ENCODE peak calls at places on chromosomes 13 and 19, in four cellular contexts. I is ascending aorta, F is Peyer's patch, O is IMR-90. J is an unnamed sample.

GRCh38 chr13:100510208-100510997 is 78.2 kb downstream of the GGACT start:
- DNase-seq in O (no peak), I (no peak), F (no peak), J (no peak)

GRCh38 chr13:29457299-29457698 is 138.2 kb downstream of the SLC7A1 start:
- DNase-seq in F (no peak), I (no peak), O (peak; percentile 79), J (no peak)

GRCh38 chr13:47929156-47929555 is 71.9 kb downstream of the SUCLA2 start:
- DNase-seq in F (no peak), O (peak; percentile 24), I (no peak), J (no peak)

GRCh38 chr13:110422913-110423688 is 116.0 kb downstream of the COL4A2 start:
- DNase-seq in I (no peak), F (no peak), O (no peak), J (no peak)

GRCh38 chr19:1000095-1000494 is at the start of gene GRIN3B:
- DNase-seq in O (peak; percentile 40), F (peak; percentile 55), I (no peak), J (no peak)

GRCh38 chr19:48085904-48086864 is 24.4 kb downstream of the PLA2G4C start:
- DNase-seq in I (no peak), F (no peak), O (no peak), J (no peak)

GRCh38 chr13:73421310-73421912 is 362.6 kb downstream of the KLF5 start:
- DNase-seq in O (peak; percentile 68), I (no peak), F (no peak), J (no peak)

GRCh38 chr19:47699360-47699917 is 13.8 kb upstream of the EHD2 start:
- DNase-seq in F (peak; percentile 30), I (no peak), O (peak; percentile 34), J (no peak)

GRCh38 chr13:71316964-71317363 is 550.0 kb downstream of the DACH1 start:
- DNase-seq in F (no peak), I (no peak), O (no peak), J (no peak)

GRCh38 chr19:1259873-1260748 is 9.0 kb upstream of the CIRBP start:
- DNase-seq in I (no peak), F (peak; percentile 74), O (no peak), J (no peak)

GRCh38 chr13:46641274-46642081 is 88.5 kb downstream of the LRCH1 start:
- DNase-seq in I (no peak), F (no peak), O (no peak), J (no peak)
- H3K4me3 ChIP-seq in I (peak overlapping the region; percentile 37), F (no peak overlapping the region), O (no peak overlapping the region), J (no peak overlapping the region)

GRCh38 chr19:6717441-6717971 is 2.9 kb downstream of the C3 start:
- DNase-seq in F (no peak), O (no peak), I (no peak), J (no peak)
- H3K27me3 ChIP-seq in F (no peaks in the 10 kb centered on the region), O (no peaks in the 10 kb centered on the region), I (no peaks in the 10 kb centered on the region), J (peaks cover 4% of the 10 kb centered on the region)

DNA sequence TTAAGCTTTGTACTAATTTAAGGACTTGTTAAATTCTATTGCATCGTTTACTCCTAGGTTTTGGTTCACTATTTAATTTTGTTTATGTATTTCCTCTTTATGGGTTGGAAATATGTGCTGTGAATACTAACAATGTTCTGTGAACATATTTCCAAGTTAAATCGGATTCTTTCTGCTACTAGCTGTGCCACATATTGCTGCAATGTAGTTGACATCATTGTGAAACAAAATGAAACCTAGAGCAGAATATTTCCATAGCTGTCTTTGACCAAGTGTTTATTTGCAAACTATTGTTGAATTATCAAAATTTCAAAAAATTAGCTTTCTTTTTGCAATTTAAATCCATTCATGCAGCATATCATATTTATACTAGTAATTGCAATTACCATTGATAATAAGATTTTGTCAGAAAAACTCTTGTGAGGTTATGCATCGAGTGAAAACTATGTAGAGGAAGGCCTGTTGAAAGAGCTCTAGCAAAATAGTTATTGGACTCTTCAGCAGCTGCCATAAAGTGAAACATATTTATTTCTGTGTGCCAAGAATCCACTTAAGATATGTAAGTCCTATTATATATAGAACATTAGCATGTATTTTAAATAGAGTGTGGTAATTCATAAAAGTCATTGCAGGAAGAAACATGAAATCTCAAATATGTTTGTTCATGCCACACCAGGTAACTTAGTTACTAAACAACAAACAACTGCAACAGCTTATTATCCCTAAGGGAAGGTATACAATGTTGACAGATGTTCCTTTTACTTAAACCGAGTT is 575.1 kb downstream of the SLITRK6 start:
- DNase-seq in I (no peak), O (peak; percentile 15), F (no peak), J (no peak)
- H3K4me3 ChIP-seq in I (no peak overlapping the region), O (no peak overlapping the region), F (no peak overlapping the region), J (no peak overlapping the region)

GRCh38 chr19:34104099-34104498 is 68.2 kb upstream of the LSM14A start:
- DNase-seq in I (no peak), F (no peak), O (no peak), J (no peak)

DNA sequence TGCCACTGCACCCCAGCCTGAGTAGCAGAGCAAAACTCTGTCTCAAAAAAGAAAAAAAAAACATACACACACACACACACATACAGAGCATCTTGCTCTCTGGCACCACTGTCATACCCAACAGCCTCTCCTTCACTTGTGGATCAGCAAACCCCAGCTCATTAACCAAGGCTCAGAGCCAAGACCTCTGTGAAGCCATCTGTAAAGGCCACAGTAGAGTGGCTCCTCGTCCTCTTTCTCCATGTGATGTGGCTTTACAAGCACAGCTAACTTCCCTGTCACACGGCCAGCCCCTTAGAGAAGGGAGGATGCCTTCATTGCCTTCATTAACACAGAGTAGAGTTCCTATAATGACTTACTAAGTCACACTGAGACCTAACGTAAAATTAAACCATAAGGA is 62.7 kb upstream of the LSM14A start:
- DNase-seq in I (no peak), F (no peak), O (no peak), J (no peak)
- H3K27me3 ChIP-seq in I (no peaks in the 10 kb centered on the region), F (no peaks in the 10 kb centered on the region), O (peaks cover 2% of the 10 kb centered on the region), J (no peaks in the 10 kb centered on the region)

DNA sequence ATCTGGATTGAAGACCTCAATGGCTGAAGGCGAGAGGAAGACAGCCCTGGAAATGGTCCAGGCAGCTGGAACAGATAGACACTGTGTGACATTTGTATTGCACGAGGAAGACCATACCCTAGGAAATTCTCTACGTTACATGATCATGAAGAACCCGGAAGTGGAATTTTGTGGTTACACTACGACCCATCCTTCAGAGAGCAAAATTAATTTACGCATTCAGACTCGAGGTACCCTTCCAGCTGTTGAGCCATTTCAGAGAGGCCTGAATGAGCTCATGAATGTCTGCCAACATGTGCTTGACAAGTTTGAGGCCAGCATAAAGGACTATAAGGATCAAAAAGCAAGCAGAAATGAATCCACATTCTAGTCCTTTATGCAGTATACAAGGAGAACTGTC is 1.2 kb downstream of the POLR1D start:
- DNase-seq in O (no peak), I (no peak), F (no peak), J (no peak)
- H3K4me3 ChIP-seq in O (no peak overlapping the region), I (no peak overlapping the region), F (peak overlapping the region; percentile 69), J (peak overlapping the region; percentile 88)

DNA sequence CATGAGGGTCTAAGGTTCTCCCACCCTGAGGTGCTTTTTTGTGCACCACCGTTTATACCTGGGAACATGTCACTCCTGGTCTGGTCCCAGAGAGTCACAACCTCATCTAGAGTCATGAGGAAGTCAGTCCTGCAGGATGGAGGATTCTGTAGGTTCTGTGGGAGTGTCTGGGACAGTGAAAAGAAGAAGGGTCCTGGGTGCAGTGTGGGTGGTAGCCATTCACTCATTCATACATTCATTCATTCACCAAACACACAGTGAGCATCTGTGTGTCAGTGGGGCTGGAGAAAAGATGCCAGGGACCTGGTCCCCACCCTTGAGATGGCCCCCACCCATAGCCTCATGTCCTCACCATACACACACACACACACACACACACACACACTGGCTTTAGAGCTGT is 8.7 kb upstream of the CEACAM18 start:
- DNase-seq in I (peak; percentile 27), O (no peak), F (no peak), J (no peak)
- H3K27me3 ChIP-seq in I (no peaks in the 10 kb centered on the region), O (no peaks in the 10 kb centered on the region), F (no peaks in the 10 kb centered on the region), J (no peaks in the 10 kb centered on the region)

DNA sequence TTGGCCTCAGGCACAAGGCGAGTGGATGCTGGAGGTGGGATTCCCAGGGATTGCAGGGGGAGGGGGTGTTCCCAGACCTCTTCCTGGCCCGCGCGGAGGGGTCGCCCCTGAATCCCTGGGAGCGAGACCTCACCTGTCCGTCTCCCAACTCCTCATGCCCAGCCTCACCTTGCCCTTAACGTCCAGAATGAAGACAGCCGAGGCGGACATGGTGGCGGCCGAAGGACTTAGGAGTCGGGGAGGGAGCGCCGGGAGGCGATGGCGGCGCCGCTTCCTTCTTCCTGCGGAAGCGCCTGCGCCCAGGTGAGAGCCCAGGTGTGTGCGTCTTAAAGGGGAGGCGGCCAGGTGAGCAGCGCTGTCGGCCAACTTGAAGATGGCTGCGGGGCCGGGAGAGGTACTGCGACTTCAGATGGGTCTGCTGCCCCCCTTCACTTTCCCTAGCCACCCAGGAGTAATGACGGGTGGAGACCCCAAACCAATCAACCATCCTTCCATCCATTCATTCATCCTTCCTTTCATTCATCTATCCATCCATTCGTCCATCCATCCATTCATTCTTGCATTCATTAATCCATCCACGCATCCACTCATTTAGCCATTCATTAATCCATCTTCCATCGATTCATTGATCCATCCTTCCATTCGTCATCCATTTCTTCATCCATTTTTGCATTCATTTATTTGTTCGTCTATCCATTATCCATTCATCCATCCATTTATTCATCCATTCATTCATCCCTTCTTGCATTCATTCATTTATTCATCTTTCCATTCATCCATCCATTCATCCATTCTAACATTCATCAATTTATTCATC is at the start of gene AP1M2:
- DNase-seq in F (no peak), I (no peak), O (no peak), J (no peak)
- H3K4me3 ChIP-seq in F (peak within 1 kb of the TSS; percentile 70), I (no peak within 1 kb of the TSS), O (no peak within 1 kb of the TSS), J (no peak within 1 kb of the TSS)

J was measured in AG04450.